ENCODE peak calls at places on chromosome 6, in four cellular contexts. E, Y, F and D are unnamed samples.

GRCh38 chr6:48068326-48069191 is 42.4 kb downstream of the PTCHD4 start:
- DNase-seq in E (peak), Y (no peak), F (peak), D (no peak)

GRCh38 chr6:5559651-5560050 is 298.3 kb downstream of the FARS2 start:
- DNase-seq in E (no peak), Y (no peak), F (no peak), D (no peak)

GRCh38 chr6:72861059-72861458 is 239.2 kb downstream of the KCNQ5 start:
- DNase-seq in E (no peak), Y (no peak), F (no peak), D (no peak)

GRCh38 chr6:42451146-42451594 is 556 bp downstream of the TRERF1 start:
- DNase-seq in E (no peak), Y (no peak), F (no peak), D (no peak)

GRCh38 chr6:45655630-45656422 is 278.1 kb upstream of the SUPT3H start:
- DNase-seq in E (no peak), Y (no peak), F (no peak), D (peak)

GRCh38 chr6:130760006-130760405 is 67.2 kb upstream of the SMLR1 start:
- DNase-seq in E (no peak), Y (no peak), F (peak), D (peak)

GRCh38 chr6:112802154-112802553 is 455.0 kb downstream of the RFPL4B start:
- DNase-seq in E (no peak), Y (no peak), F (no peak), D (peak)

GRCh38 chr6:109978174-109979032 is at the start of gene GPR6:
- DNase-seq in E (peak), Y (no peak), F (peak), D (peak)

GRCh38 chr6:96934087-96934486 is 9.6 kb downstream of the KLHL32 start:
- DNase-seq in E (no peak), Y (no peak), F (no peak), D (no peak)

GRCh38 chr6:157521665-157522335 is 140.8 kb downstream of the ZDHHC14 start:
- DNase-seq in E (no peak), Y (no peak), F (no peak), D (no peak)

GRCh38 chr6:106124015-106124414 is 37.9 kb downstream of the PRDM1 start:
- DNase-seq in E (no peak), Y (no peak), F (no peak), D (no peak)

GRCh38 chr6:157476797-157477196 is 95.8 kb downstream of the ZDHHC14 start:
- DNase-seq in E (no peak), Y (no peak), F (no peak), D (no peak)

GRCh38 chr6:148416309-148416965 is 73.8 kb downstream of the SASH1 start:
- DNase-seq in E (no peak), Y (no peak), F (no peak), D (no peak)

GRCh38 chr6:41097467-41098090 is 24.8 kb downstream of the NFYA start:
- DNase-seq in E (no peak), Y (peak), F (no peak), D (peak)

GRCh38 chr6:94478178-94479140 is 1059.1 kb upstream of the EPHA7 start:
- DNase-seq in E (no peak), Y (no peak), F (no peak), D (no peak)

GRCh38 chr6:14126250-14126649 is 8.7 kb downstream of the CD83 start:
- DNase-seq in E (no peak), Y (no peak), F (no peak), D (no peak)